ENCODE peak calls at places on chromosome 1, in ten cellular contexts. M is neural progenitor cell; I is CD8-positive, alpha-beta T cell; Q is prostate gland; E is glutamatergic neuron; F is GM12864; A is endothelial cell; K is nephron progenitor cell; W is Calu3; T is BE2C. Y is an unnamed sample.
A peak's percentile ranks its signal among the peaks of the same experiment; 100 is the strongest.

GRCh38 chr1:247037483-247038320 is 29.8 kb upstream of the ZNF695 start:
- DNase-seq in M (no peak), I (no peak), Q (no peak), E (no peak), F (no peak), A (no peak), K (no peak), W (no peak), T (no peak), Y (no peak)

GRCh38 chr1:9245230-9245619 is 10.7 kb downstream of the H6PD start:
- DNase-seq in M (no peak), I (no peak), Q (no peak), E (no peak), F (no peak), A (no peak), K (no peak), W (no peak), T (no peak), Y (no peak)

GRCh38 chr1:37795340-37796110 is 1.9 kb downstream of the MANEAL start:
- DNase-seq in M (peak; percentile 88), I (peak; percentile 20), Q (peak; percentile 41), E (peak; percentile 52), F (no peak), A (peak; percentile 71), K (peak; percentile 91), W (peak; percentile 60), T (peak; percentile 21), Y (peak; percentile 66)

GRCh38 chr1:231338270-231339128 is at the start of gene SPRTN:
- DNase-seq in M (peak; percentile 73), I (no peak), Q (no peak), E (peak; percentile 64), F (no peak), A (no peak), K (peak; percentile 91), W (no peak), T (peak; percentile 94), Y (peak; percentile 93)

GRCh38 chr1:175599212-175599681 is 144.1 kb downstream of the TNR start:
- DNase-seq in M (peak; percentile 74), I (no peak), Q (no peak), E (peak; percentile 70), F (peak; percentile 33), A (no peak), K (peak; percentile 80), W (no peak), T (no peak), Y (peak; percentile 52)

GRCh38 chr1:246875041-246876026 is 56.4 kb downstream of the AHCTF1 start:
- DNase-seq in M (no peak), I (no peak), Q (no peak), E (no peak), F (peak; percentile 10), A (no peak), K (no peak), W (no peak), T (no peak), Y (no peak)

GRCh38 chr1:174954686-174955669 is 44.8 kb upstream of the CACYBP start:
- DNase-seq in M (no peak), I (no peak), Q (no peak), E (no peak), F (no peak), A (no peak), K (no peak), W (no peak), T (no peak), Y (no peak)

GRCh38 chr1:109873278-109874175 is 37.1 kb upstream of the CSF1 start:
- DNase-seq in M (no peak), I (no peak), Q (no peak), E (no peak), F (no peak), A (no peak), K (no peak), W (no peak), T (no peak), Y (no peak)

GRCh38 chr1:199529324-199529723 is 498.2 kb upstream of the NR5A2 start:
- DNase-seq in M (no peak), I (no peak), Q (no peak), E (no peak), F (no peak), A (no peak), K (no peak), W (no peak), T (no peak), Y (no peak)

GRCh38 chr1:4016351-4017130 is 116.5 kb upstream of the C1orf174 start:
- DNase-seq in M (no peak), I (no peak), Q (no peak), E (no peak), F (no peak), A (no peak), K (no peak), W (no peak), T (no peak), Y (no peak)

GRCh38 chr1:24441996-24442668 is 26.5 kb downstream of the NIPAL3 start:
- DNase-seq in M (no peak), I (no peak), Q (no peak), E (no peak), F (no peak), A (no peak), K (no peak), W (no peak), T (no peak), Y (no peak)

GRCh38 chr1:212513586-212513985 is 80.9 kb downstream of the NENF start:
- DNase-seq in M (no peak), I (no peak), Q (no peak), E (no peak), F (no peak), A (no peak), K (no peak), W (no peak), T (no peak), Y (no peak)

GRCh38 chr1:69077198-69077597 is 490.5 kb upstream of the LRRC7 start:
- DNase-seq in M (no peak), I (no peak), Q (no peak), E (no peak), F (no peak), A (no peak), K (no peak), W (no peak), T (no peak), Y (no peak)
- TF ChIP-seq CTCF in M (no peak), I (no peak), Q (no peak), E (no peak), F (no peak), A (no peak), K (no peak), W (no peak), T (no peak), Y (no peak)

GRCh38 chr1:27598902-27599528 is 4.9 kb downstream of the AHDC1 start:
- DNase-seq in M (peak; percentile 36), I (no peak), Q (no peak), E (peak; percentile 61), F (no peak), A (no peak), K (peak; percentile 30), W (no peak), T (peak; percentile 68), Y (no peak)
- TF ChIP-seq CTCF in M (no peak), I (no peak), Q (no peak), E (no peak), F (no peak), A (no peak), K (no peak), W (no peak), T (no peak), Y (no peak)

GRCh38 chr1:20661235-20662109 is at the start of gene DDOST:
- DNase-seq in M (peak; percentile 99), I (peak; percentile 88), Q (peak; percentile 95), E (peak; percentile 95), F (peak; percentile 98), A (peak; percentile 92), K (peak; percentile 91), W (peak; percentile 92), T (peak; percentile 93), Y (peak; percentile 99)
- TF ChIP-seq CTCF in M (peak; percentile 49), I (peak; percentile 27), Q (peak; percentile 71), E (peak; percentile 6), F (peak; percentile 52), A (peak; percentile 38), K (no peak), W (no peak), T (peak; percentile 35), Y (no peak)

GRCh38 chr1:221605569-221605968 is 136.3 kb downstream of the DUSP10 start:
- DNase-seq in M (no peak), I (no peak), Q (no peak), E (no peak), F (no peak), A (no peak), K (no peak), W (no peak), T (no peak), Y (no peak)

GRCh38 chr1:221608835-221609320 is 133.0 kb downstream of the DUSP10 start:
- DNase-seq in M (no peak), I (no peak), Q (no peak), E (no peak), F (no peak), A (no peak), K (no peak), W (no peak), T (no peak), Y (no peak)

GRCh38 chr1:221602866-221603265 is 139.0 kb downstream of the DUSP10 start:
- DNase-seq in M (no peak), I (no peak), Q (no peak), E (no peak), F (no peak), A (no peak), K (no peak), W (no peak), T (no peak), Y (no peak)

GRCh38 chr1:221604948-221605347 is 136.9 kb downstream of the DUSP10 start:
- DNase-seq in M (no peak), I (no peak), Q (no peak), E (no peak), F (no peak), A (no peak), K (no peak), W (no peak), T (no peak), Y (no peak)

DNA sequence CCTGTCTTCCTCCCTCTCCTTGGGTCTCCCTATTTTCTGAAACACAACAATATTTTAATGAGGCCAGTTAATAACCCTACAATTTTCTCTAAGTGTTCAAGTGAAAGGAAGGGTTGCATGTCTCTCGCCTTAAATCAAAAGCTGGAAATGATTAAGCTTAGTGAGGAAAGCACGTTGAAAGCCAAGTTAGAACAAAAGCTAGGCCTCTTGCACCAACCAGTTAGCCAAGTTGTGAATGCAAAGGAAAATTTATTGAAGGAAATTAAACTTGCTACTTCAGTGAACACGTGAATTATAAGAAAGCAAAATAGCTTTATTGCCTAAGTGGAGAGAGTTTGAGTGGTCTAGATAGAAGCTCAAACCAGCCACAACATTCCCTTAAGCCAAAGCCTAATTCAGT is 135.7 kb downstream of the DUSP10 start:
- DNase-seq in M (no peak), I (no peak), Q (no peak), E (no peak), F (no peak), A (no peak), K (no peak), W (no peak), T (no peak), Y (no peak)
- TF ChIP-seq CTCF in M (no peak), I (no peak), Q (no peak), E (no peak), F (no peak), A (no peak), K (no peak), W (no peak), T (no peak), Y (no peak)

Y was measured in GM10248.